ENCODE peak calls at places on chromosome 5, in six cellular contexts. H, W, T, X, N and E are unnamed samples.

GRCh38 chr5:53643445-53643844 is 83.0 kb downstream of the NDUFS4 start:
- DNase-seq in H (no peak), W (no peak), T (no peak), X (peak; percentile 12), N (no peak), E (no peak)

GRCh38 chr5:84796399-84796798 is 411.7 kb upstream of the EDIL3 start:
- DNase-seq in T (no peak), N (no peak), H (no peak), W (no peak), X (no peak), E (no peak)

GRCh38 chr5:65483474-65484346 is 2.0 kb upstream of the ADAMTS6 start:
- DNase-seq in W (no peak), X (peak; percentile 74), T (peak; percentile 85), H (no peak), N (peak; percentile 82), E (peak; percentile 88)

GRCh38 chr5:172412724-172413260 is 41.5 kb downstream of the SH3PXD2B start:
- DNase-seq in W (peak; percentile 65), T (peak; percentile 97), N (peak; percentile 96), H (peak; percentile 87), X (peak; percentile 99), E (peak; percentile 91)

GRCh38 chr5:83488271-83488670 is 16.7 kb downstream of the VCAN start:
- DNase-seq in T (peak; percentile 80), X (peak; percentile 35), W (no peak), N (no peak), H (no peak), E (peak; percentile 52)

GRCh38 chr5:19927919-19928318 is 60.1 kb downstream of the CDH18 start:
- DNase-seq in N (peak; percentile 1), W (no peak), X (no peak), T (peak; percentile 51), H (peak; percentile 87), E (peak; percentile 14)

GRCh38 chr5:36367524-36367923 is 65.8 kb upstream of the RANBP3L start:
- DNase-seq in W (no peak), H (no peak), N (peak; percentile 69), X (peak; percentile 85), T (peak; percentile 60), E (peak; percentile 67)

GRCh38 chr5:180521101-180521500 is 26.9 kb downstream of the CNOT6 start:
- DNase-seq in H (no peak), T (no peak), X (no peak), N (no peak), W (no peak), E (no peak)

GRCh38 chr5:160555836-160556660 is 134.4 kb downstream of the PTTG1 start:
- DNase-seq in W (no peak), N (peak; percentile 1), T (no peak), H (no peak), X (peak; percentile 49), E (no peak)

GRCh38 chr5:36619012-36619635 is 12.7 kb downstream of the SLC1A3 start:
- DNase-seq in N (no peak), X (no peak), T (no peak), H (no peak), W (no peak), E (no peak)

GRCh38 chr5:72452515-72453259 is 54.5 kb downstream of the ZNF366 start:
- DNase-seq in X (peak; percentile 78), H (peak; percentile 93), T (peak; percentile 80), W (peak; percentile 39), N (peak; percentile 81), E (peak; percentile 81)

GRCh38 chr5:72555871-72556270 is 48.7 kb upstream of the ZNF366 start:
- DNase-seq in N (no peak), H (no peak), T (no peak), X (no peak), W (no peak), E (peak; percentile 21)

GRCh38 chr5:132065351-132065937 is 5.0 kb downstream of the IL3 start:
- DNase-seq in H (peak; percentile 77), W (peak; percentile 32), T (peak; percentile 67), N (peak; percentile 69), X (peak; percentile 40), E (peak; percentile 79)

GRCh38 chr5:173454764-173455598 is 126.8 kb upstream of the STC2 start:
- DNase-seq in X (peak; percentile 100), W (peak; percentile 96), T (peak; percentile 96), H (peak; percentile 62), N (peak; percentile 98), E (peak; percentile 96)

GRCh38 chr5:14349029-14349428 is 205.9 kb downstream of the TRIO start:
- DNase-seq in W (no peak), H (no peak), N (no peak), X (no peak), T (no peak), E (no peak)

GRCh38 chr5:154345255-154345952 is 100.4 kb upstream of the SAP30L start:
- DNase-seq in W (no peak), T (no peak), H (no peak), X (no peak), N (no peak), E (no peak)
- H3K4me3 ChIP-seq in W (no peak overlapping the region), T (no peak overlapping the region), H (no peak overlapping the region), X (no peak overlapping the region), N (no peak overlapping the region), E (no peak overlapping the region)

GRCh38 chr5:139653616-139654015 is 5.5 kb downstream of the CXXC5 start:
- DNase-seq in H (no peak), N (no peak), X (no peak), T (no peak), W (no peak), E (no peak)
- TF ChIP-seq CTCF in H (no peak), N (no peak), X (no peak), T (no peak), W (no peak), E (no peak)

GRCh38 chr5:76257225-76257833 is 145.8 kb upstream of the IQGAP2 start:
- DNase-seq in T (no peak), N (no peak), X (no peak), W (no peak), H (no peak), E (no peak)
- H3K4me3 ChIP-seq in T (no peak overlapping the region), N (no peak overlapping the region), X (no peak overlapping the region), W (no peak overlapping the region), H (no peak overlapping the region), E (no peak overlapping the region)

DNA sequence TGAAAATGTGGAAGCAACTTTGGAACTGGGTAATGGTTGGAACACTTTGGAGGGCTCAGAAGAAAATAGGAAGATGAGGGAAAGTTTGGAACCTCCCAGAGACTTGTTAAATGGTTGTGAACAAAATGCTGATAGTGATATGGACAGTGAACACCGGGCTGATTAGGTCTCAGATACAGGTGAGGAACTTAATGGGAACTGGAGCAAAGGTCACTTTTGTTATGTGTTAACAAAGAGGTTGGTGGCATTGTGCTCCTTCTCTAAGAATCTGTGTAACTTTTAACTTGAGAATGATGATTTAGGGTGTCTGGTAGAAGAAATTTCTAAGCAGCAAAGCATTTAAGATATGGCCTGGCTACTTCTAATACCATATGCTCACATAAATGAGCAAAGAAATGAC is 36.4 kb upstream of the CXCL14 start:
- DNase-seq in H (no peak), W (no peak), X (no peak), N (no peak), T (no peak), E (no peak)
- TF ChIP-seq CTCF in H (no peak), W (no peak), X (no peak), N (no peak), T (no peak), E (no peak)

GRCh38 chr5:139903805-139904565 is 108.4 kb downstream of the PSD2 start:
- DNase-seq in N (no peak), W (no peak), H (no peak), T (no peak), X (no peak), E (no peak)

GRCh38 chr5:139906661-139907060 is 111.1 kb downstream of the PSD2 start:
- DNase-seq in W (no peak), N (no peak), T (no peak), H (no peak), X (no peak), E (no peak)

GRCh38 chr5:139904566-139905400 is 109.2 kb downstream of the PSD2 start:
- DNase-seq in H (no peak), X (no peak), T (no peak), N (peak; percentile 4), W (no peak), E (no peak)

GRCh38 chr5:139903450-139903804 is 107.8 kb downstream of the PSD2 start:
- DNase-seq in T (no peak), H (no peak), X (no peak), N (no peak), W (no peak), E (no peak)

DNA sequence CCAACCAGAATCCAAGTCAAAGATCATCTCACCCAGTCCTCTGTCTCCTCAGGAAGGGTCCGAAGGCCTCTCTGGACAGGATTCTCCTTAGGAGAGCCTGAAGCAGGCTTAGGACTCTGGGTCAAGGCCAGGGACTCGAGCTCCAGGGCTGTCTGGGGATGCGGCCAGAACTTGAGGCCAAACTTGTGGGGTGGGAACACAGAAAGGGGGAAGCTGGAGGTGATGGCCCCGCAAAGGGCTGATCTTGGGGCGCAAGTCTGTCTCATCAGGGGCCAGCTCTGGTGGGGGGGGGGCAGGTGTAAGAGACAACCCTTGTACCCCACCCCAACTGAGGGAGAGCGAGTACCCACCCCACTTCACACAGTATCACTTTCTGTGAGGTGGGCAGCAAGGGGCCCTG is 109.8 kb downstream of the PSD2 start:
- DNase-seq in N (no peak), H (no peak), T (no peak), X (no peak), W (no peak), E (no peak)
- H3K4me3 ChIP-seq in N (no peak overlapping the region), H (no peak overlapping the region), T (no peak overlapping the region), X (no peak overlapping the region), W (no peak overlapping the region), E (no peak overlapping the region)

GRCh38 chr5:142325677-142326479 is 1.1 kb upstream of the SPRY4 start:
- DNase-seq in T (peak; percentile 72), H (peak; percentile 79), N (peak; percentile 87), X (peak; percentile 44), W (no peak), E (peak; percentile 91)

GRCh38 chr5:142324871-142325676 is at the start of gene SPRY4:
- DNase-seq in T (peak; percentile 99), H (peak; percentile 97), N (peak; percentile 99), X (peak; percentile 90), W (peak; percentile 97), E (peak; percentile 99)

GRCh38 chr5:142322747-142323479 is 1.9 kb downstream of the SPRY4 start:
- DNase-seq in W (no peak), H (peak; percentile 71), T (peak; percentile 91), N (peak; percentile 47), X (peak; percentile 39), E (peak; percentile 69)

GRCh38 chr5:142323480-142324376 is 1.1 kb downstream of the SPRY4 start:
- DNase-seq in T (peak; percentile 73), W (no peak), X (peak; percentile 38), H (peak; percentile 70), N (peak; percentile 55), E (peak; percentile 64)

DNA sequence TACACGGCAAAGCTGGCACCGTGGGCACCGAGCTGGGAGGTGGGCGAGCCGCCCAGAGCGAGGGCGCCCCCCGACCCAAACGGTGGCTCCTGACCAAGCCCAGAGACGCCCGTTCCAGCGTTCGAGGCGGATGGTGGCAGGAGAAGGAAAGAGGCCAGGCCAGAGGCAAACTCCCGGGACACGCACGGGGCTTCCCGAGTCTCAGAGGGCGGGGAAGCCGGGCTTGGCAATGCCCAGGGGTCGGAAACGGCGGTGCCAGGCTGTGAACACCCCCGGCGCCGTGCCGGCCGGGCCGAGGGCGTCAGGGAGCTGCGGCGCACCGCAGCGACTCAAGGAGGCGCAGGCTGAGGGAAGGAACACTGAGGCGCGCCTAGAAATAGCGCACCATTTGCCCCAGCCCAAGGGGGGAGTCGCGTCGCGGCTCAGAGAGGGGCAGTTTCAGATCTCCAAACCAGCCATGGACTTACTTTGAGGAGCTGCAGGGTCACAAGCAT is 397 bp downstream of the SPRY4 start:
- DNase-seq in X (no peak), W (no peak), N (no peak), T (no peak), H (no peak), E (no peak)
- TF ChIP-seq CTCF in X (no peak), W (peak; percentile 44), N (peak; percentile 25), T (peak; percentile 35), H (no peak), E (peak; percentile 34)

GRCh38 chr5:141780240-141780951 is 97.8 kb downstream of the PCDH1 start:
- DNase-seq in W (no peak), X (no peak), N (no peak), H (peak; percentile 56), T (no peak), E (no peak)
- H3K4me3 ChIP-seq in W (no peak overlapping the region), X (no peak overlapping the region), N (no peak overlapping the region), H (no peak overlapping the region), T (no peak overlapping the region), E (no peak overlapping the region)